ENCODE peak calls at places on chromosomes 3 and 15, in eight cellular contexts. S, J, F, P, V, C, W and Q are unnamed samples.

GRCh38 chr3:46628980-46629379 is 16.7 kb downstream of the FAM240A start:
- DNase-seq in S (peak; percentile 46), J (no peak), F (no peak), P (no peak), V (no peak), C (no peak), W (no peak), Q (no peak)

GRCh38 chr3:3110299-3110630 is at the start of gene IL5RA:
- DNase-seq in S (no peak), J (no peak), F (no peak), P (no peak), V (no peak), C (no peak), W (no peak), Q (no peak)

GRCh38 chr3:132486086-132486485 is 68.8 kb downstream of the DNAJC13 start:
- DNase-seq in S (no peak), J (no peak), F (no peak), P (no peak), V (no peak), C (no peak), W (no peak), Q (no peak)

GRCh38 chr3:99678023-99678422 is 39.6 kb downstream of the COL8A1 start:
- DNase-seq in S (no peak), J (no peak), F (no peak), P (no peak), V (peak; percentile 87), C (no peak), W (peak; percentile 97), Q (no peak)

GRCh38 chr3:32817561-32818430 is at the start of gene TRIM71:
- DNase-seq in S (no peak), J (no peak), F (no peak), P (no peak), V (peak; percentile 39), C (no peak), W (no peak), Q (no peak)

GRCh38 chr15:66326051-66326450 is 30.4 kb downstream of the TIPIN start:
- DNase-seq in S (no peak), J (no peak), F (no peak), P (no peak), V (no peak), C (no peak), W (no peak), Q (no peak)

GRCh38 chr15:68972201-68973065 is 42.1 kb upstream of the NOX5 start:
- DNase-seq in S (no peak), J (no peak), F (no peak), P (no peak), V (no peak), C (no peak), W (no peak), Q (no peak)

GRCh38 chr3:158568784-158569183 is 2.2 kb upstream of the MLF1 start:
- DNase-seq in S (no peak), J (no peak), F (no peak), P (no peak), V (peak; percentile 17), C (no peak), W (peak; percentile 38), Q (no peak)

GRCh38 chr3:184335661-184336483 is 1.5 kb upstream of the FAM131A start:
- DNase-seq in S (peak; percentile 95), J (peak; percentile 86), F (peak; percentile 78), P (peak; percentile 38), V (peak; percentile 70), C (peak; percentile 36), W (peak; percentile 76), Q (peak; percentile 84)
- H3K4me1 ChIP-seq in S (peaks cover 20% of the 10 kb centered on the region), J (peaks cover 3% of the 10 kb centered on the region), F (peaks cover 8% of the 10 kb centered on the region), P (peaks cover 16% of the 10 kb centered on the region), V (peaks cover 76% of the 10 kb centered on the region), C (peaks cover 37% of the 10 kb centered on the region), W (peaks cover 38% of the 10 kb centered on the region), Q (peaks cover 22% of the 10 kb centered on the region)

GRCh38 chr3:70471464-70472342 is 159.3 kb upstream of the MDFIC2 start:
- DNase-seq in S (no peak), J (no peak), F (no peak), P (no peak), V (no peak), C (no peak), W (peak; percentile 1), Q (no peak)

GRCh38 chr3:70466096-70466495 is 153.7 kb upstream of the MDFIC2 start:
- DNase-seq in S (no peak), J (no peak), F (no peak), P (no peak), V (no peak), C (no peak), W (no peak), Q (no peak)
- TF ChIP-seq CTCF in S (no peak), J (no peak), F (no peak), P (no peak), V (no peak), C (no peak), W (no peak), Q (no peak)

GRCh38 chr15:80630981-80631380 is 64.1 kb upstream of the ABHD17C start:
- DNase-seq in S (no peak), J (no peak), F (no peak), P (no peak), V (no peak), C (no peak), W (no peak), Q (no peak)
- H3K4me1 ChIP-seq in S (no peaks in the 10 kb centered on the region), J (no peaks in the 10 kb centered on the region), F (no peaks in the 10 kb centered on the region), P (peaks cover 4% of the 10 kb centered on the region), V (no peaks in the 10 kb centered on the region), C (no peaks in the 10 kb centered on the region), W (no peaks in the 10 kb centered on the region), Q (no peaks in the 10 kb centered on the region)

GRCh38 chr3:119812491-119813058 is 30.7 kb downstream of the NR1I2 start:
- DNase-seq in S (no peak), J (no peak), F (no peak), P (no peak), V (no peak), C (no peak), W (no peak), Q (no peak)

GRCh38 chr3:119810018-119810435 is 28.1 kb downstream of the NR1I2 start:
- DNase-seq in S (peak; percentile 47), J (peak; percentile 47), F (no peak), P (no peak), V (peak; percentile 19), C (peak; percentile 10), W (peak; percentile 39), Q (peak; percentile 42)

GRCh38 chr3:119808843-119809242 is 26.9 kb downstream of the NR1I2 start:
- DNase-seq in S (no peak), J (no peak), F (no peak), P (no peak), V (no peak), C (no peak), W (no peak), Q (no peak)

GRCh38 chr3:119809249-119810017 is 27.5 kb downstream of the NR1I2 start:
- DNase-seq in S (peak; percentile 45), J (peak; percentile 21), F (no peak), P (no peak), V (no peak), C (no peak), W (no peak), Q (no peak)

DNA sequence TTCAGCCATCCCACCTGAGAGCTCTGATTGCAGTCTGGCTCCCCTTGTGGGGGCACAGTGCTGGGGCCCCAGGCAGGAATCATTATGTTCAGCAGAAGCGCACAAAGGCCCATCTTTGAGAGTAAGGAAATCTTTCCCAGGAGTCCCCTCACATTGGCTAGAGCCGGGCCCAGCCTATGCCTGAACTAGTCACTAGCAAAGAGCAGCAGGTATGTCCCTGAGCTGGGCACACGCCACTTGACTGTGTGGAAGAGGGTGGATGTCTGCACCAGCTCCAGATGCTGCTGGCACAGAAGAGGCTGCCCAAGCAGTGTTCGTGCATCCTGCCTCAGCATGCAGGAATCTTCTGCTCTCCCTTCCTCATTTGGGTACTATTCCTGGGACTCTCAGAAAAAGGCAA is 26.3 kb downstream of the NR1I2 start:
- DNase-seq in S (no peak), J (no peak), F (no peak), P (no peak), V (no peak), C (no peak), W (no peak), Q (no peak)
- TF ChIP-seq CTCF in S (no peak), J (no peak), F (no peak), P (no peak), V (no peak), C (no peak), W (no peak), Q (no peak)

GRCh38 chr3:183527421-183527979 is 28.0 kb downstream of the KLHL6 start:
- DNase-seq in S (no peak), J (peak; percentile 57), F (peak; percentile 60), P (no peak), V (no peak), C (no peak), W (no peak), Q (no peak)
- H3K4me1 ChIP-seq in S (no peaks in the 10 kb centered on the region), J (peaks cover 9% of the 10 kb centered on the region), F (peaks cover 72% of the 10 kb centered on the region), P (no peaks in the 10 kb centered on the region), V (no peaks in the 10 kb centered on the region), C (no peaks in the 10 kb centered on the region), W (no peaks in the 10 kb centered on the region), Q (no peaks in the 10 kb centered on the region)

GRCh38 chr3:105423392-105423791 is 56.7 kb downstream of the ALCAM start:
- DNase-seq in S (no peak), J (no peak), F (no peak), P (no peak), V (no peak), C (no peak), W (peak; percentile 18), Q (no peak)
- TF ChIP-seq CTCF in S (no peak), J (no peak), F (no peak), P (no peak), V (no peak), C (no peak), W (no peak), Q (no peak)

DNA sequence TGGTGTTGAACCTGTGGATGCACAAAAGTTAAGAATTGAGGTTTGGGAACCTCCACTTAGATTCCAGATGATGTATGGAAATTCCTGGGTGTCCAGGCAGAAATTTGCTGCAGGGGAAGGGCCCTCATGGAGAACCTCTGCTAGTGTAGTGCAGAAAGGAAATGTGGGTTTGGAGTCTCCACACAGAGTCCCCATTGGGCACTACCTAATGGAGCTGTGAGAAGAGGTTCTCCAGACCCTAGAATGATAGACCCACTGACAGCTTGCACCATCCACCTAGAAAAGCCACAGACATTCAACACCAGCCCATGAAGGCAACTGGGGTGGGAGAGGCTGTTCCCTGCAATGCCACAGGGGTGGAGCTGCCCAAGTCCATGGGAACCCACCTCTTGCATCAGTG is 1032.8 kb upstream of the EPHA6 start:
- DNase-seq in S (no peak), J (no peak), F (no peak), P (no peak), V (no peak), C (no peak), W (no peak), Q (no peak)
- H3K4me1 ChIP-seq in S (no peaks in the 10 kb centered on the region), J (no peaks in the 10 kb centered on the region), F (no peaks in the 10 kb centered on the region), P (no peaks in the 10 kb centered on the region), V (no peaks in the 10 kb centered on the region), C (no peaks in the 10 kb centered on the region), W (no peaks in the 10 kb centered on the region), Q (no peaks in the 10 kb centered on the region)

GRCh38 chr3:102536479-102536878 is 101.7 kb downstream of the ZPLD1 start:
- DNase-seq in S (no peak), J (no peak), F (peak; percentile 58), P (no peak), V (peak; percentile 39), C (no peak), W (peak; percentile 22), Q (peak; percentile 12)
- TF ChIP-seq CTCF in S (no peak), J (peak; percentile 50), F (peak; percentile 83), P (peak; percentile 28), V (peak; percentile 42), C (peak; percentile 24), W (peak; percentile 31), Q (peak; percentile 26)